ENCODE peak calls at places on chromosomes 5 and 9, in six cellular contexts. L, N, C, X, R and F are unnamed samples.

GRCh38 chr5:74510476-74510875 is 130.1 kb downstream of the ENC1 start:
- DNase-seq in R (no peak), L (no peak), X (no peak), C (no peak), N (no peak), F (no peak)

GRCh38 chr5:3995954-3996619 is 400.5 kb downstream of the IRX1 start:
- DNase-seq in X (no peak), N (no peak), C (no peak), L (no peak), R (no peak), F (no peak)

GRCh38 chr5:72040513-72040912 is 66.8 kb upstream of the MAP1B start:
- DNase-seq in N (no peak), X (no peak), R (no peak), C (no peak), L (no peak), F (no peak)

GRCh38 chr5:82336566-82337351 is 58.6 kb upstream of the RPS23 start:
- DNase-seq in L (no peak), C (no peak), X (no peak), R (no peak), N (no peak), F (no peak)

GRCh38 chr9:95224371-95225015 is 93.0 kb downstream of the FANCC start:
- DNase-seq in C (no peak), L (no peak), R (no peak), N (no peak), X (no peak), F (no peak)

GRCh38 chr5:167228134-167228533 is 1063.3 kb upstream of the WWC1 start:
- DNase-seq in C (no peak), N (no peak), R (no peak), L (no peak), X (no peak), F (no peak)

GRCh38 chr5:141841781-141842180 is 36.4 kb downstream of the PCDH1 start:
- DNase-seq in R (no peak), N (peak), C (no peak), L (no peak), X (no peak), F (no peak)

GRCh38 chr5:106380736-106381135 is 1290.0 kb downstream of the EFNA5 start:
- DNase-seq in L (no peak), C (no peak), N (no peak), X (peak), R (no peak), F (no peak)

GRCh38 chr9:76738402-76738801 is 25.8 kb upstream of the PCA3 start:
- DNase-seq in N (no peak), L (no peak), R (no peak), C (no peak), X (no peak), F (no peak)

GRCh38 chr9:69172895-69173294 is 1.2 kb upstream of the TJP2 start:
- DNase-seq in X (no peak), C (no peak), N (no peak), R (no peak), L (no peak), F (no peak)

GRCh38 chr9:33167949-33168535 is 906 bp upstream of the B4GALT1 start:
- DNase-seq in N (no peak), L (no peak), C (no peak), X (no peak), R (no peak), F (no peak)

GRCh38 chr5:142874537-142874936 is 104.4 kb downstream of the ARHGAP26 start:
- DNase-seq in X (peak), C (no peak), L (peak), R (no peak), N (peak), F (peak)

GRCh38 chr9:18855636-18856035 is 177.4 kb downstream of the SAXO1 start:
- DNase-seq in C (no peak), X (peak), R (no peak), L (no peak), N (no peak), F (no peak)